ENCODE peak calls at places on chromosomes 12 and 14, in four cellular contexts. H, A, I and Y are unnamed samples.

GRCh38 chr12:131001493-131001892 is 47.8 kb downstream of the ADGRD1 start:
- DNase-seq in H (no peak), A (no peak), I (no peak), Y (no peak)

GRCh38 chr12:75666980-75667359 is 155.6 kb upstream of the KRR1 start:
- DNase-seq in H (no peak), A (no peak), I (peak; percentile 75), Y (no peak)

GRCh38 chr14:20610002-20610765 is 19.0 kb upstream of the RNASE12 start:
- DNase-seq in H (peak; percentile 85), A (no peak), I (peak; percentile 81), Y (peak; percentile 83)

GRCh38 chr14:68719634-68720384 is 73.1 kb downstream of the ZFP36L1 start:
- DNase-seq in H (peak; percentile 85), A (no peak), I (no peak), Y (peak; percentile 59)

GRCh38 chr14:93717222-93717967 is 70.9 kb downstream of the PRIMA1 start:
- DNase-seq in H (no peak), A (no peak), I (no peak), Y (no peak)

GRCh38 chr12:117067016-117067415 is 32.2 kb downstream of the TESC start:
- DNase-seq in H (no peak), A (no peak), I (no peak), Y (peak; percentile 74)

GRCh38 chr12:24226745-24227350 is 277.4 kb upstream of the SOX5 start:
- DNase-seq in H (peak; percentile 2), A (no peak), I (peak; percentile 1), Y (peak; percentile 34)

GRCh38 chr14:93332032-93332852 is 594 bp downstream of the BTBD7 start:
- DNase-seq in H (peak; percentile 65), A (no peak), I (peak; percentile 40), Y (peak; percentile 83)

GRCh38 chr14:67566908-67567307 is 33.2 kb downstream of the PIGH start:
- DNase-seq in H (no peak), A (no peak), I (no peak), Y (no peak)

DNA sequence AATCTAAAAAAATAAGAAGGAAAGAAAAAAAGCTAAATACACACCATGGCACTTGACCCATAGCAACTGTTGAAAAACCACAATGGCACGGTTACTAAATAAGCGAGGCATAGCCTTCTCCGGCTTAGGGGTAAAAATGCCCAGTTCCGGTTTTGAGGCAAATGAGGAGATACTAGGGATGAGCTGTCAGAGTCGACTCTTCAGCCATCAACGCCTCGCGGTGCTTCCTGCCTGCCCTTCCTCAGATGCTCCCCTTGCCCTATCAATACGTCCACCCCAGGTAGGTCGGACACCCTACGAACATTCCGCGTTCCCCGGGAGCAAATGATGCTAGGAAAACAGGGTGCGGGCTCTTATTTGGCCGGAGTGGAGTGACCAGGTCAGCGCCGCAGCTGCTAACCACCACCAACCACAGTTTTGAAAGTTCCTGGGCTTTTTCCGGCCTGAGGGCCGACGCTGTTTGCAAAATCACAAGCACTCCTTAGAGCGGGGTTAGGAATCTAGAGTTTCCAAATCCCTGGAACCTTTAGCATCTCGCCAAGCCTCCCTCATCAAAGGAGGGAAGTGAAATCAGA is 1.2 kb downstream of the SRSF9 start:
- DNase-seq in H (peak; percentile 58), A (no peak), I (peak; percentile 44), Y (peak; percentile 88)
- TF ChIP-seq MAX in H (no peak), A (no peak), I (no peak), Y (no peak)

DNA sequence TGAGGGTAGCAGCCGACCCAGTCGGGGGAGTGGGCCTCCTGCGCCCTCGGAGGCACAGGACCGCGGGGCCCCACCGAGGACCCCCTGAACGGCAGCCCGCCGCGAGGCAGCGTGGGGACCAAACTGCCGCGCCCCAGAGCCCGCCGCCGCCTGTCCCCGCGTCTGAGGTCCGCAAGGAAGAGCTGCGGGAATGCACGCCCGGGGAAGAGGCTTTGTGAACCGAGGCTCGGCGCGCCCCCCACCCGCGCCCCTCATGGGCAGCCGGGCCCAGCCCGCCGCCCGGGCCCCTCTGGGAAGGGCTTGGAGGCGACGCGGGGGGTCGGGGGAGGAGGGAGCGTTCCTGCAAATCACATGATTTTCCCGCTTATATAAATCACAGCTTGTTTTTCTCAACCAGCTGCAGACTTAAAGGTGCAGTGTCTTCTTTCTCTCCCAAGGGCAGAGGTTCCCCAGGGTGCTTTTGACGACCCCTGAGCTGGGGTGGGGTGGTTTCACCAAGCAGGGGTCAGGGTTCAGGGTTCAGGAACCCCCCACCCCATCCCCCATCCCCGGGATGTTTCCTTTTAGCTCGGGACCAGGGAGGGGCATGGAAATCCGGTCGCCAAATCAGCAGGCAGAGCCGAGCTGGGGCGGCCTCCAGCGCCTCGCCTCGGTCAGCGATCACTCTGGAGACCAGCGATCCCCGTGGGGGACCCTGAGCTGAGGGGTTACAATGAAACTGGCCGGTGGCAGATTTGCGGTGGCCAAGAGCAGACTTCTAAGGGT is 44.7 kb upstream of the ATP23 start:
- DNase-seq in H (no peak), A (no peak), I (no peak), Y (no peak)
- TF ChIP-seq CTCF in H (no peak), A (no peak), I (peak; percentile 65), Y (no peak)

GRCh38 chr12:105352940-105353635 is 22.6 kb downstream of the C12orf75 start:
- DNase-seq in H (no peak), A (no peak), I (no peak), Y (no peak)
- TF ChIP-seq MYC in H (no peak), A (no peak), I (no peak), Y (no peak)

GRCh38 chr12:80316141-80316700 is 127.8 kb upstream of the PTPRQ start:
- DNase-seq in H (no peak), A (no peak), I (no peak), Y (no peak)
- TF ChIP-seq MAX in H (no peak), A (no peak), I (no peak), Y (no peak)

DNA sequence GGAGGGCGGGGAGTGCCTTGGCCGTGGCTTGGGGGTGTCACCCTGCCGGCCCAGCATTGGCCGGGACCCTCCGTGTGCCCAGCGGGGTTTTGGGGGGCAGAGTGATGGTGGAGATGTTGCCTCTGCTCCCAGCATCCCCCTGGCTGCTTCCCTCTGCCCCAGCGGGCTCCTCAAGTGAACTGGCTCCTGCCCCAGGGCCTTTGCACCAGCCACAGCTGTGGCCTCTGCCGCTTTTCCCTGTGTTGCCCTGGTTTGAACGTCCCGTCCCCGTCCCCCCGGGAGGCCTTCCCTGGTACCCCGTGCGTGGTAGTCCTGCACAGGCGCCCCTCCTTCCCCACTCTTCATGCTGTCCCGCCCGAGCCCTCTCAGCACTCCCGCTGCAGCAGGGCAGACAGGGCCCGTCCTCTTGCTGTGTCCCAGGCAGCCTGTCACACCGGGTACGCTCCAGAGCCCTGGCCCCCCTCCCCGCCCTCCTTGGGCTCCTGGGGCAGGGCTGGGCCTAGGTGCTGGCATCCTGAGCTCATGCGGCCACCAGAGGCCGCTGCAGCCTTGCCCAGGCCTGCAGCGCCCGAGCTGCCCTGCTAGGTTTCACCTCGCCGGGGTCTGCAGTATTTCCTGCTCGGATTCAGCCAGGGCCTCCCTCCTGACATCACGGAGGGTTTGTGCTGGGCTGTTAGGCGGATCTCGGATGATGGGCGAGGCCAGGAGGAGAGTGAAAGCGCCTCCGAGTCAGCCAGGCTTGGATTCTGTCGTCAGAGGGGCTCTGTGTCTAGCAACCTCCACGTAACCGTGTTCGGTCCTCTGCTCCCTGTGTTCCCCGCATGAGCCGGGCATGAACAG is 9.5 kb downstream of the NOC4L start:
- DNase-seq in H (peak; percentile 64), A (peak; percentile 8), I (peak; percentile 63), Y (peak; percentile 83)
- TF ChIP-seq CTCF in H (peak; percentile 89), A (peak; percentile 93), I (peak; percentile 96), Y (peak; percentile 93)

GRCh38 chr12:12975322-12976077 is 23.5 kb upstream of the GPRC5D start:
- DNase-seq in H (peak; percentile 45), A (no peak), I (peak; percentile 41), Y (peak; percentile 71)
- TF ChIP-seq MYC in H (no peak), A (no peak), I (no peak), Y (no peak)

GRCh38 chr12:19412844-19413243 is 26.4 kb upstream of the AEBP2 start:
- DNase-seq in H (no peak), A (no peak), I (no peak), Y (no peak)

GRCh38 chr12:19410211-19410610 is 29.1 kb upstream of the AEBP2 start:
- DNase-seq in H (no peak), A (no peak), I (no peak), Y (no peak)

GRCh38 chr12:19410639-19411184 is 28.6 kb upstream of the AEBP2 start:
- DNase-seq in H (no peak), A (no peak), I (no peak), Y (no peak)

GRCh38 chr12:19411234-19412221 is 27.8 kb upstream of the AEBP2 start:
- DNase-seq in H (no peak), A (no peak), I (no peak), Y (no peak)

GRCh38 chr12:19409376-19409775 is 29.9 kb upstream of the AEBP2 start:
- DNase-seq in H (no peak), A (no peak), I (no peak), Y (no peak)
- TF ChIP-seq MAX in H (no peak), A (no peak), I (no peak), Y (no peak)